ENCODE peak calls at places on chromosomes 1 and 21, in six cellular contexts. T is mucosa of gallbladder, L is IMR-90, A is NCI-H1092, N is NCI-H524, C is neural crest cell. I is an unnamed sample.
A peak's percentile ranks its signal among the peaks of the same experiment; 100 is the strongest.

GRCh38 chr1:177615251-177615650 is 354.6 kb downstream of the SEC16B start:
- DNase-seq in T (no peak), L (no peak), A (no peak), N (no peak), C (no peak), I (peak; percentile 53)

GRCh38 chr21:35208810-35209517 is 159.9 kb upstream of the RUNX1 start:
- DNase-seq in T (no peak), L (peak; percentile 91), A (no peak), N (no peak), C (no peak), I (peak; percentile 73)

GRCh38 chr1:234958066-234958701 is 170.5 kb downstream of the TOMM20 start:
- DNase-seq in T (no peak), L (no peak), A (no peak), N (no peak), C (no peak), I (no peak)

GRCh38 chr1:206808615-206809014 is 36.3 kb upstream of the IL10 start:
- DNase-seq in T (peak; percentile 24), L (peak; percentile 57), A (no peak), N (peak; percentile 30), C (no peak), I (peak; percentile 34)

GRCh38 chr1:14876747-14877146 is 276.8 kb upstream of the TMEM51 start:
- DNase-seq in T (no peak), L (no peak), A (no peak), N (no peak), C (no peak), I (no peak)

GRCh38 chr21:43467785-43468184 is 40.9 kb upstream of the SIK1 start:
- DNase-seq in T (no peak), L (no peak), A (no peak), N (no peak), C (no peak), I (no peak)

GRCh38 chr1:209643295-209644020 is 8.8 kb downstream of the LAMB3 start:
- DNase-seq in T (no peak), L (no peak), A (no peak), N (no peak), C (no peak), I (no peak)

GRCh38 chr1:152745765-152746444 is 11.9 kb upstream of the KPRP start:
- DNase-seq in T (no peak), L (no peak), A (no peak), N (no peak), C (no peak), I (no peak)

GRCh38 chr1:27372808-27373690 is 1.6 kb downstream of the FCN3 start:
- DNase-seq in T (no peak), L (no peak), A (no peak), N (no peak), C (no peak), I (no peak)

GRCh38 chr21:27424601-27425000 is 457.7 kb upstream of the ADAMTS5 start:
- DNase-seq in T (no peak), L (peak; percentile 34), A (no peak), N (no peak), C (no peak), I (no peak)

GRCh38 chr1:165898837-165899236 is 71.4 kb downstream of the UCK2 start:
- DNase-seq in T (no peak), L (peak; percentile 100), A (no peak), N (no peak), C (no peak), I (peak; percentile 96)

GRCh38 chr1:239538244-239538988 is 152.0 kb downstream of the CHRM3 start:
- DNase-seq in T (no peak), L (no peak), A (no peak), N (no peak), C (no peak), I (no peak)

GRCh38 chr1:178912597-178912996 is 41.7 kb upstream of the ANGPTL1 start:
- DNase-seq in T (no peak), L (peak; percentile 32), A (no peak), N (no peak), C (no peak), I (no peak)

I was measured in adipocyte.